ENCODE peak calls at places on chromosomes 6 and 20, in nine cellular contexts. W, S, E, R, K, U, J, G and L are unnamed samples.

GRCh38 chr6:151958332-151958731 is 150.8 kb downstream of the ESR1 start:
- DNase-seq in R (peak), U (no peak), K (no peak), S (peak), W (peak), E (no peak), G (no peak), J (no peak), L (no peak)

GRCh38 chr20:37303637-37304036 is 14.2 kb downstream of the MANBAL start:
- DNase-seq in K (no peak), J (no peak), W (no peak), E (peak), U (no peak), G (no peak), R (no peak), S (no peak), L (no peak)

GRCh38 chr20:59250293-59250692 is 50.1 kb upstream of the EDN3 start:
- DNase-seq in W (no peak), G (no peak), E (no peak), S (no peak), R (no peak), U (no peak), K (no peak), J (no peak), L (no peak)

GRCh38 chr6:109130065-109130464 is 34.8 kb downstream of the CEP57L1 start:
- DNase-seq in G (no peak), R (no peak), K (no peak), U (no peak), E (no peak), J (no peak), S (no peak), W (no peak), L (no peak)

GRCh38 chr6:33481192-33481591 is 26.8 kb downstream of the ZBTB9 start:
- DNase-seq in G (no peak), K (peak), S (no peak), E (no peak), R (no peak), W (peak), U (no peak), J (no peak), L (no peak)

GRCh38 chr6:164142312-164142711 is 727.8 kb downstream of the QKI start:
- DNase-seq in E (no peak), R (no peak), K (no peak), J (no peak), U (no peak), G (no peak), W (no peak), S (no peak), L (no peak)

GRCh38 chr6:105806486-105806920 is 279.6 kb upstream of the PRDM1 start:
- DNase-seq in E (peak), S (no peak), K (no peak), J (no peak), R (no peak), G (no peak), W (no peak), U (no peak), L (no peak)

GRCh38 chr20:36214684-36215256 is 21.5 kb upstream of the AAR2 start:
- DNase-seq in K (peak), W (peak), E (peak), G (no peak), S (no peak), J (no peak), U (peak), R (no peak), L (peak)

GRCh38 chr20:17381701-17382100 is 149.5 kb downstream of the BFSP1 start:
- DNase-seq in J (no peak), K (no peak), E (no peak), G (no peak), R (no peak), U (no peak), S (no peak), W (peak), L (no peak)

GRCh38 chr20:52302736-52303135 is 111.2 kb upstream of the ZFP64 start:
- DNase-seq in U (no peak), G (no peak), R (no peak), S (no peak), K (no peak), E (no peak), J (no peak), W (no peak), L (no peak)

GRCh38 chr6:33008944-33009861 is at the start of gene HLA-DOA:
- DNase-seq in W (no peak), E (peak), G (peak), S (no peak), K (peak), J (no peak), R (no peak), U (peak), L (peak)

GRCh38 chr20:19964289-19965263 is 52.6 kb upstream of the NAA20 start:
- DNase-seq in G (no peak), K (no peak), S (peak), J (no peak), E (peak), W (peak), R (peak), U (no peak), L (no peak)

GRCh38 chr20:42010090-42010489 is 391.9 kb upstream of the CHD6 start:
- DNase-seq in E (no peak), W (no peak), U (no peak), J (no peak), K (no peak), R (no peak), G (no peak), S (no peak), L (no peak)

GRCh38 chr6:35294308-35294945 is 3.2 kb upstream of the DEF6 start:
- DNase-seq in G (peak), R (no peak), E (peak), U (peak), S (peak), W (peak), J (no peak), K (peak), L (peak)

GRCh38 chr6:46210294-46210693 is 39.5 kb upstream of the ENPP5 start:
- DNase-seq in E (no peak), U (no peak), S (no peak), G (no peak), K (no peak), J (no peak), R (no peak), W (no peak), L (no peak)

GRCh38 chr6:106513813-106514212 is 115.5 kb downstream of the RTN4IP1 start:
- DNase-seq in S (peak), R (no peak), U (peak), W (peak), K (no peak), G (no peak), J (no peak), E (no peak), L (peak)

GRCh38 chr6:19356692-19357091 is 480.5 kb upstream of the ID4 start:
- DNase-seq in E (no peak), S (no peak), R (peak), W (no peak), G (no peak), U (no peak), K (no peak), J (no peak), L (no peak)

GRCh38 chr6:104187616-104188015 is 672.1 kb downstream of the HACE1 start:
- DNase-seq in W (peak), E (no peak), K (no peak), U (no peak), G (no peak), J (no peak), R (no peak), S (no peak), L (no peak)

GRCh38 chr6:19446570-19446969 is 390.6 kb upstream of the ID4 start:
- DNase-seq in R (no peak), U (no peak), K (no peak), G (no peak), J (no peak), W (peak), E (no peak), S (no peak), L (no peak)

GRCh38 chr6:12484519-12484918 is 194.4 kb downstream of the EDN1 start:
- DNase-seq in K (no peak), E (peak), J (no peak), S (no peak), G (no peak), W (peak), U (no peak), R (no peak), L (no peak)

GRCh38 chr6:52543262-52543661 is 33.6 kb downstream of the TRAM2 start:
- DNase-seq in S (no peak), R (no peak), E (no peak), W (peak), G (no peak), U (no peak), K (no peak), J (no peak), L (no peak)

GRCh38 chr20:22106308-22106938 is 401.0 kb downstream of the PAX1 start:
- DNase-seq in S (no peak), K (no peak), U (no peak), J (no peak), R (peak), G (no peak), E (peak), W (peak), L (no peak)

GRCh38 chr20:53565254-53565653 is 28.4 kb downstream of the ZNF217 start:
- DNase-seq in E (no peak), J (no peak), U (no peak), K (no peak), R (no peak), W (no peak), S (no peak), G (no peak), L (no peak)

GRCh38 chr6:4950849-4951533 is 52.8 kb downstream of the RPP40 start:
- DNase-seq in W (peak), J (no peak), K (no peak), S (no peak), E (peak), U (no peak), R (no peak), G (no peak), L (no peak)

GRCh38 chr20:23622839-23623343 is 14.9 kb downstream of the CST3 start:
- DNase-seq in J (peak), W (peak), K (no peak), G (no peak), R (peak), E (peak), S (peak), U (no peak), L (no peak)

GRCh38 chr6:2632368-2632767 is 118.4 kb downstream of the MYLK4 start:
- DNase-seq in S (no peak), K (no peak), U (no peak), W (no peak), E (no peak), G (no peak), R (no peak), J (peak), L (no peak)

GRCh38 chr6:30767158-30767943 is 23.0 kb upstream of the IER3 start:
- DNase-seq in K (peak), G (no peak), U (no peak), E (no peak), S (no peak), W (no peak), J (no peak), R (no peak), L (peak)

GRCh38 chr20:23023621-23024187 is 11.4 kb upstream of the SSTR4 start:
- DNase-seq in G (no peak), E (no peak), U (no peak), S (no peak), R (no peak), J (no peak), W (no peak), K (no peak), L (no peak)

GRCh38 chr6:156791261-156791850 is 14.2 kb downstream of the ARID1B start:
- DNase-seq in E (no peak), G (no peak), K (peak), U (peak), W (no peak), J (no peak), R (no peak), S (no peak), L (peak)

GRCh38 chr6:133594551-133594950 is 294.4 kb upstream of the TCF21 start:
- DNase-seq in J (no peak), E (peak), G (no peak), K (no peak), W (peak), U (no peak), S (no peak), R (no peak), L (no peak)

GRCh38 chr6:3813150-3813780 is 35.9 kb upstream of the FAM50B start:
- DNase-seq in J (peak), R (no peak), G (no peak), U (no peak), S (no peak), E (peak), K (peak), W (peak), L (peak)

GRCh38 chr6:1970151-1970561 is 275.2 kb downstream of the GMDS start:
- DNase-seq in G (no peak), R (no peak), E (no peak), S (no peak), W (no peak), J (no peak), K (no peak), U (no peak), L (no peak)

GRCh38 chr6:32973934-32974333 is 5.5 kb downstream of the BRD2 start:
- DNase-seq in K (peak), R (no peak), S (no peak), J (no peak), G (no peak), E (peak), U (peak), W (peak), L (peak)

GRCh38 chr6:104541411-104541810 is 318.3 kb downstream of the HACE1 start:
- DNase-seq in S (no peak), J (no peak), U (no peak), K (no peak), G (no peak), W (no peak), E (no peak), R (no peak), L (no peak)

GRCh38 chr6:31907158-31907813 is 5.4 kb upstream of the ZBTB12 start:
- DNase-seq in E (peak), U (no peak), J (no peak), K (no peak), S (peak), G (no peak), R (peak), W (no peak), L (no peak)

GRCh38 chr6:167767715-167768107 is 59.0 kb upstream of the AFDN start:
- DNase-seq in K (no peak), S (no peak), W (no peak), U (no peak), G (no peak), E (no peak), R (no peak), J (no peak), L (no peak)

GRCh38 chr6:167766986-167767714 is 59.6 kb upstream of the AFDN start:
- DNase-seq in J (no peak), R (no peak), S (no peak), W (no peak), U (no peak), K (no peak), G (no peak), E (peak), L (no peak)

GRCh38 chr6:167770291-167770955 is 56.3 kb upstream of the AFDN start:
- DNase-seq in E (no peak), G (no peak), U (no peak), R (no peak), K (no peak), W (no peak), S (no peak), J (no peak), L (no peak)

GRCh38 chr6:167769408-167770190 is 57.1 kb upstream of the AFDN start:
- DNase-seq in S (no peak), G (no peak), R (no peak), W (no peak), U (no peak), K (no peak), J (no peak), E (no peak), L (no peak)

GRCh38 chr6:167768471-167769215 is 58.1 kb upstream of the AFDN start:
- DNase-seq in K (no peak), U (no peak), E (no peak), G (no peak), S (no peak), W (no peak), R (no peak), J (no peak), L (no peak)
- TF ChIP-seq CTCF in K (no peak), U (no peak), E (no peak), G (no peak), S (no peak), W (no peak), R (no peak), J (no peak), L (no peak)

DNA sequence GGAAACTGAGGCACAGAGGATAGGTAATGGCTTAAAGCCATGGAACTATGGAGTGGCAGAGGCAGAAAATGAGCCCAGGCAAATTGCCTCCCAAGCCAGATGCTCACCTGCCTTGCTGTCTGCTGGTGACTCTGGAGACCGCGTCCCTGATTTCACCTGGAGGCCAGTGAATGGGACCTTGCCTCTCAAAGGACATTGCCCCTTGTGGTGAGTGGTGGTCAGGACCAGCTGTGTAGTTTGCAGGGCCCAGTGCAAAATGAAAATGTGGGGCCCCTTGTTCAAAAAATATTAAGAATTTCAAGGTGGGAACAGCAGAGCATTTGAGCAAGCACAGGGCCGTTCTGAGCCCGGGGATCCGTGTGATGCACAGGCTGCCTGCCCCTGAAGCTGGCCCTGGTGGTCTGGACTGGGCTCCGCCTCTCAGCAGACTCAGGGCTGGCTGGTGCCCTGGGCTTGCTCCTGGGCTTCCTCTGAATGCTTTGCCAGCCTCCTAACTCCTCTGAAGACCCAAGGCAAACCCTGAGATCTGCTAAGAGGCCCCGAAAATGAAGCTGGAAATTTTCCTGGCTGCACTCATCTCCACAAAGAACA is 19.8 kb upstream of the KCNG1 start:
- DNase-seq in U (no peak), E (no peak), W (peak), J (no peak), R (no peak), S (no peak), G (no peak), K (no peak), L (no peak)
- TF ChIP-seq CTCF in U (no peak), E (no peak), W (peak), J (no peak), R (peak), S (peak), G (peak), K (no peak), L (peak)

GRCh38 chr6:111031151-111031550 is 49.3 kb downstream of the RPF2 start:
- DNase-seq in R (no peak), E (no peak), S (no peak), G (no peak), W (no peak), K (no peak), U (no peak), J (no peak), L (no peak)

GRCh38 chr6:111027219-111027618 is 45.4 kb downstream of the RPF2 start:
- DNase-seq in E (peak), S (no peak), U (no peak), R (no peak), K (no peak), J (no peak), W (no peak), G (no peak), L (no peak)

GRCh38 chr6:111033628-111034289 is 51.9 kb downstream of the RPF2 start:
- DNase-seq in W (no peak), G (no peak), U (no peak), S (no peak), R (no peak), J (no peak), E (no peak), K (no peak), L (no peak)

GRCh38 chr6:111030008-111031006 is 48.5 kb downstream of the RPF2 start:
- DNase-seq in R (no peak), U (no peak), G (no peak), E (no peak), J (peak), W (no peak), K (no peak), S (peak), L (no peak)

DNA sequence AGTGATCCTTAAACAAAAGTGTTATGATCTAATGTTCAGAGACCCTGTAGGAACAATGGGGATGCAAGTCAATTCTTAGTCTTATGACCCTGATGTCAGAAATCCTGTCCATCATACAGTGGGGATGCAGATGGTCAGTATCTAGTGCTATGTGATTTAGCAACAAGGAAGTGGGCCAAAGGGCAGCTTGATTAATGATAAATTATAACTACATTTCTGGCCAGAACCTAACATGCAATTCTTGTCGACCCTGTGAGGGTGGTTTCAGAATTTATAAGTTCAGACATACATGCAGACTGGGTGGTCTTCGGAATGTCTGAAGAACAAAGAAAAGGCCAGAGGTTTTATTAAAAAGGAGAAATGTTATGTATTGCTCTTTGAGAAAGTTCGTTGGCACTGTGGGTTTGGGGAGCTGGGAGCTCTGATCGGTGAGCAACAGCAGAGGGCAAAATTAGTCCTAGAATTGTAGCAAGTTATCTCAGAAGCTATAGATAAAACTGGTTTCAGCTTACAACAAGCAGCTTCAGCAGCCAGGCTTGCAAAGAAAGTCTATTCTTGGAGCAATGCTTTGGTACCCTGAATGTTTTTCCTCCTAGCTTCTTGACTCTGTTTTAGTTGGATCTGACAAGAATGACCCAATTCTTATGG is 50.8 kb downstream of the RPF2 start:
- DNase-seq in K (no peak), J (no peak), E (no peak), S (no peak), R (no peak), U (no peak), W (no peak), G (no peak), L (no peak)
- TF ChIP-seq CTCF in K (no peak), J (no peak), E (no peak), S (no peak), R (peak), U (no peak), W (no peak), G (no peak), L (no peak)

GRCh38 chr6:28983838-28984237 is 21.3 kb downstream of the ZNF311 start:
- DNase-seq in K (no peak), E (no peak), S (no peak), G (no peak), W (no peak), U (no peak), J (no peak), R (no peak), L (no peak)

GRCh38 chr6:28985396-28986164 is 19.5 kb downstream of the ZNF311 start:
- DNase-seq in U (peak), E (peak), G (peak), W (peak), K (peak), S (peak), J (peak), R (peak), L (no peak)

DNA sequence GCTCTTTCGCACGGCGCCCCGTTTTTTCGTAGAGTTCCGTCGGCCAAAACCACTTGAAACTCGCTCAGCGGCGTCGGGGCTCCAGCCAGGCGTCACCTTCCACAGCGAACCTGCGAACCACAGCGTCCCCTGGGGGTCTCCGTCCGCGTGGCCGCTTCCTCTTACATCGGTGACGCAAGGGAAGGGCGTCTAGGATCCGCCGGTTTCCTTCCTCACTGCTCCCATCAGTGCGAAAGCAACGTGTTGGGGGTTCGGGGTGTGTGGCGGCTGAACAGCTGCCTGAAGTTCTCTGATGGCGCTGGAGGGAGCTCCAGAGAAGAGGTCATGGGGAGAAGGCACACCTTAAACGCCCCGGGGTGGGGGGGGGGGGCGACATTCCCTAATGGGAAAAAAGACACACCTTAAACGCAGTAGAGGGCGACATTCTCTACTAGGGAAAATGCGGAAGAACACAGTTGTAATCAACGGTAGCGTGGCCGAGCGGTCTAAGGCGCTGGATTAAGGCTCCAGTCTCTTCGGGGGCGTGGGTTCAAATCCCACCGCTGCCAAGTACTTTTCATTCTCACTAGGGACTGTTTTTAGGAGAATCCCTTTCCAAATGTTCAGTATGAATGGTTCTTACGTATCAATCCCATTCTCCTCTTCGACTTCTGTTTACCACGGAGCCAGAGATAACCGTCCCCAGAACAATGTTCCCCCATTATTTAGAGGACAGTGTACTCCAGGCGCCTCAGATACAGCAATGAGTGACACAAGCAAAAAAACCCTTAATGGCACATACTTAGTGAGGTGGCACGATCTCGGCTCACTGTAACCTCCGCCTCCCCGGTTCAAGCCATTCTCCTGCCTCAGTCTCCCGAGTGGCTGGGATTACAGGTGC is 16.3 kb downstream of the ZNF311 start:
- DNase-seq in E (peak), U (peak), J (peak), G (peak), W (no peak), S (peak), R (no peak), K (peak), L (no peak)
- TF ChIP-seq CTCF in E (no peak), U (peak), J (no peak), G (peak), W (no peak), S (no peak), R (peak), K (peak), L (peak)